ENCODE peak calls at places on chromosomes 12 and 14, in eight cellular contexts. C, E, Z, T, F, O, V and W are unnamed samples. For H3K36me3, the result is how much of the 10 kb centered on the place peaks cover.

GRCh38 chr12:100404769-100405407 is 48.0 kb downstream of the SLC17A8 start:
- DNase-seq in V (no peak), T (no peak), O (no peak), C (no peak), E (peak), F (peak), Z (peak), W (no peak)

GRCh38 chr12:117282490-117282889 is 78.9 kb downstream of the NOS1 start:
- DNase-seq in O (no peak), F (peak), V (no peak), T (no peak), Z (no peak), E (no peak), C (no peak), W (no peak)

GRCh38 chr14:38755036-38755435 is 348.0 kb downstream of the SEC23A start:
- DNase-seq in E (no peak), F (no peak), T (no peak), Z (no peak), V (no peak), O (no peak), C (no peak), W (no peak)

GRCh38 chr12:107884769-107885694 is 110.5 kb downstream of the ASCL4 start:
- DNase-seq in F (peak), Z (peak), T (no peak), V (peak), O (no peak), C (no peak), E (peak), W (peak)

GRCh38 chr14:92577321-92577742 is 63.8 kb downstream of the RIN3 start:
- DNase-seq in V (no peak), C (no peak), O (no peak), Z (no peak), F (no peak), E (no peak), T (no peak), W (no peak)

GRCh38 chr14:75025082-75025481 is 22.4 kb downstream of the EIF2B2 start:
- DNase-seq in V (no peak), E (peak), O (no peak), C (no peak), F (peak), Z (peak), T (no peak), W (no peak)

GRCh38 chr12:96155181-96155580 is 39.0 kb upstream of the ELK3 start:
- DNase-seq in T (no peak), E (no peak), Z (no peak), F (no peak), V (no peak), C (no peak), O (no peak), W (no peak)

GRCh38 chr12:64088431-64089349 is 133.4 kb downstream of the KICS2 start:
- DNase-seq in F (peak), O (no peak), V (peak), Z (peak), C (peak), T (peak), E (peak), W (no peak)

GRCh38 chr12:106138646-106139421 is at the start of gene NUAK1:
- DNase-seq in T (no peak), O (no peak), V (peak), C (peak), Z (peak), E (peak), F (peak), W (no peak)

GRCh38 chr12:53638057-53638456 is 11.9 kb upstream of the ATF7 start:
- DNase-seq in T (no peak), O (no peak), F (no peak), C (no peak), V (no peak), Z (no peak), E (no peak), W (no peak)

GRCh38 chr12:118900954-118901353 is 80.4 kb upstream of the SRRM4 start:
- DNase-seq in Z (no peak), O (no peak), T (no peak), F (no peak), V (no peak), E (no peak), C (no peak), W (no peak)

GRCh38 chr12:92503977-92504966 is 198.5 kb upstream of the PLEKHG7 start:
- DNase-seq in V (peak), F (no peak), E (peak), T (no peak), Z (peak), O (no peak), C (peak), W (no peak)

GRCh38 chr12:79934309-79935020 is 432 bp downstream of the PPP1R12A start:
- DNase-seq in O (peak), V (peak), F (no peak), T (no peak), E (peak), C (peak), Z (peak), W (no peak)

GRCh38 chr12:64825143-64826011 is 930 bp downstream of the TBC1D30 start:
- DNase-seq in T (no peak), Z (no peak), E (no peak), O (no peak), C (no peak), F (no peak), V (no peak), W (no peak)

GRCh38 chr14:106841701-106842100 is 1315.3 kb downstream of the TMEM121 start:
- DNase-seq in V (no peak), E (no peak), Z (no peak), O (no peak), C (no peak), T (peak), F (peak), W (no peak)

GRCh38 chr12:86660488-86661171 is 404.4 kb upstream of the MGAT4C start:
- DNase-seq in V (no peak), O (no peak), Z (no peak), E (peak), T (peak), C (no peak), F (peak), W (no peak)

GRCh38 chr14:55146425-55146824 is 17.4 kb downstream of the LGALS3 start:
- DNase-seq in C (no peak), O (no peak), F (no peak), Z (no peak), V (no peak), T (no peak), E (no peak), W (no peak)

GRCh38 chr14:55151601-55152000 is 22.5 kb downstream of the LGALS3 start:
- DNase-seq in O (no peak), E (no peak), Z (no peak), V (no peak), C (no peak), T (no peak), F (no peak), W (no peak)

GRCh38 chr14:55157080-55157479 is 28.0 kb downstream of the LGALS3 start:
- DNase-seq in Z (no peak), O (no peak), E (no peak), V (no peak), C (no peak), T (no peak), F (no peak), W (no peak)

GRCh38 chr14:55153951-55154350 is 24.9 kb downstream of the LGALS3 start:
- DNase-seq in T (no peak), E (no peak), Z (no peak), C (no peak), F (no peak), O (no peak), V (no peak), W (no peak)

DNA sequence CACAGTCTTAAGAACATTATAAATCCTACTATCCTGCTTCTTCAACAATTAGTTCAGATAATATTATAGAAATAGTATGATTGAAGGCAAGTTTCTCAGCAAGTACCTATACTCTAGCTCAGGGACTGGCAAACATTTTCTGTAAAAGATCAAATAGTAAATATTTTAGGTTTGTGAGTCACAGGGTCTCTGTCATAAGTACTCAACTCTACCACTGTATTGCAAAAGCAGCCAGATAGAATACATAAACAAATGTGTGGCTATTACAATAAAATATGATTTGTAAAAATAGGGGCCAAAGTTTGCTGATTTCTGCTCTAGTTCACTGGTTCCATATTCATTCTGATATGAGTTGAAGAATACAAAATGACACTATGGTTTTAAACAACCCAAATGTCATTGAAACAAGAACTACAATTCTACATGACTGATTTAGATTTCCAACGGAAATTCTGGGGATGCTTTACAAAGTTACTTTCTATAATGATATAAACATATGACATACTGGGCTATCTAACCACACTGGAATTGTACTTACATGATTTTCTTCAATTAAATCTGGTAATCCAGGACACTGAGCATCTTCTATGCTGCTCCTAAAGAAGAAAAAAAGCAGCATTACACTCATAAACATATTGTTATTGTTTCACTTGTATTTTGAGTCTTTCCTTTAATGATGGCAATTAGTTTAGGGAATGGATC is 23.2 kb downstream of the LGALS3 start:
- DNase-seq in V (no peak), O (no peak), T (no peak), Z (no peak), F (peak), E (peak), C (no peak), W (no peak)
- H3K36me3 ChIP-seq in V (under half), O (under half), T (under half), Z (under half), F (half or more), E (under half), C (under half), W (under half)

GRCh38 chr14:44279357-44279756 is 227.7 kb downstream of the FSCB start:
- DNase-seq in T (no peak), V (no peak), Z (no peak), E (no peak), C (no peak), F (no peak), O (no peak), W (no peak)
- H3K4me3 ChIP-seq in T (no peak), V (no peak), Z (no peak), E (no peak), C (no peak), F (no peak), O (no peak), W (no peak)

DNA sequence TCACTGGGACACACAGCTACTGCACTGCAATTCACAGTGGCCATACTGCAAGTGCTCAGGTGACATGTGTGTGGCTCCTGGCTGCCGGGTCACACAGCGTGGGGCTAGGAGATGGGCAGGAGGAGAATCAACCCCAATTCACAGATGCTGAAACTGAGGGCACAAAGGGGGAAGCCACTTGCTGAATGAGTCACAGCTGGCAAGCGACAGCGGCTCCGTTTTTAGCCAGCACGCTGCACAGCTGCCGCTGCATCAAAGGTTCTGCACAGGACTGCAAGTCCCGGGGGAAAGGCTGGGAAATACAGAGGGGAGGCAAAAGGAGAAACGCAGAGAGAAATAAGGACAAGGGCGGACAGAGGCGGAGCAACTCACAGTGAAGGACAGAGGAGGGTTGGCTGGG is 57.9 kb downstream of the KDM2B start:
- DNase-seq in O (no peak), V (no peak), T (no peak), C (no peak), Z (no peak), F (no peak), E (no peak), W (no peak)
- H3K36me3 ChIP-seq in O (under half), V (under half), T (under half), C (under half), Z (under half), F (under half), E (under half), W (under half)

GRCh38 chr12:46523446-46523845 is 150.9 kb upstream of the SLC38A2 start:
- DNase-seq in E (no peak), C (no peak), T (no peak), V (no peak), Z (no peak), F (peak), O (no peak), W (no peak)

GRCh38 chr12:46522141-46522540 is 149.6 kb upstream of the SLC38A2 start:
- DNase-seq in Z (no peak), V (no peak), E (no peak), C (no peak), T (no peak), O (no peak), F (no peak), W (no peak)

GRCh38 chr12:46526231-46526630 is 153.7 kb upstream of the SLC38A2 start:
- DNase-seq in V (no peak), E (no peak), Z (no peak), O (no peak), C (no peak), F (no peak), T (no peak), W (no peak)

GRCh38 chr12:46524778-46525177 is 152.2 kb upstream of the SLC38A2 start:
- DNase-seq in O (no peak), Z (peak), V (peak), C (peak), T (no peak), E (peak), F (no peak), W (no peak)

DNA sequence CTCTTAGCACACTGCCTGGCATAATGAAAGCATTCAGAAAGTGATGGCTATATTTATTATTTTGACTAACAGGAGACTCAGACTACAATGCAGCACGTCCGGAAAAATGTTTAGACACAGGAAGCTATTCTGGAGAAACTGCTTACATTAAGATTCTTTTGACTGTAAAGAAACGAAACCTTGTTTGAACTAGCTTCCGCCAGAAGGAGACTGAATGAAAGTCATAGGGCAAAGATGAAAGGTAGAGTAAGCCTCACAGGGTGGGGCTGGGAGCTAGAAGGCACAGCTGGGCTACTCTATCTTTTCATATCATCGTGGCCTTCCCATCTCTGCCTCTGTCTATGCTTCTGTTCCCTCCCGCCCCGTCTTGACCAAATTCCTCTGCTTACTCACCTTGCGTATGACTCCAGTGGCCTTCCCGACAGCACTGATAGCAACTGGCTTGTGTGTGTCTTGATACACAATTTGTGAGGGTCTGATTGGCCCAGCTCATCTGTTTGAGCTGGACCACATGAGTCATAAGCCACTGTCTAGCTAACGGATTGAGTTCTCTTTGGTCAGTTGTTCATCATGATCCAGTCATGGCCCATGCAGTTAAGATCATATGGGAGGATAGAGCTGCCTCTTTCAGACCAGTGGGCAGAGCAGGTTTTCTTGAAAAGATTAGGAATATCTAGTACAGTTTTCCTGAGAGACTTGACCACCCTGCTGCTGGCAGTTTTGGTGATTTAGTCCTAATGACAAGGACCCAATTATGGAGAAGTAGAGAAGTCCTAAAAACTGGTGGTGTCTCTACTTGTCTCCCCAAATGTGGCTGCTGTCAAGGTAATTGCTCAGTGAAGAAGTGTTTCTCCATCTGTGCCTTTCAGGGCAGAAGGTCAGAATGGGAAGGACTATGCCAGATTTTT is 151.5 kb upstream of the SLC38A2 start:
- DNase-seq in O (peak), Z (peak), E (peak), C (no peak), V (no peak), F (peak), T (no peak), W (peak)
- H3K4me3 ChIP-seq in O (peak), Z (no peak), E (peak), C (no peak), V (no peak), F (peak), T (no peak), W (peak)

GRCh38 chr14:64190974-64191502 is 103.1 kb downstream of the ESR2 start:
- DNase-seq in E (no peak), V (no peak), C (no peak), Z (no peak), F (no peak), T (no peak), O (no peak), W (no peak)

GRCh38 chr14:64184103-64184729 is 110.0 kb downstream of the ESR2 start:
- DNase-seq in T (no peak), E (no peak), Z (no peak), V (no peak), F (no peak), O (no peak), C (no peak), W (no peak)

GRCh38 chr14:64187331-64187730 is 106.8 kb downstream of the ESR2 start:
- DNase-seq in T (no peak), O (no peak), Z (no peak), E (no peak), F (no peak), V (no peak), C (no peak), W (no peak)

GRCh38 chr14:64186231-64187129 is 107.7 kb downstream of the ESR2 start:
- DNase-seq in T (no peak), E (no peak), F (no peak), C (no peak), Z (no peak), V (no peak), O (no peak), W (no peak)

DNA sequence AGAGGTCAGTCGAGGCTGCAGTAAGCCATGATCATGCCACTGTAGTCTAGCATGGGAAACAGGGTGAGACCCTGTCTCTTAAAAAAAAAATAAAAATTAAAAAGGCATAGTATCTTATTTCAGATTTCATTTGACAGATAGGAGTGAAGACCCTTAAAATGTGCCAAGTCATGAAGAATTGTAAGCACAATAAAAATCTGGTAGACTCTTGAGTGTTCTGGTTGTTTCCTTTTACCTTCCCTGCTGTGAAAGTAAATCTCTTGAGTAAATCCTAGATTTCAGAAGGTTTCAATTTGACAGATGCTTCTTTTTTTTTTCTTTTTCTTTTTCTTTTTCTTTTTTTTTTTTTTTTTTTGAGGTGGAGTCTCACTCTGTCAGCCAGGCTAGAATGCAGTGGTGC is 109.0 kb downstream of the ESR2 start:
- DNase-seq in T (no peak), O (no peak), E (no peak), Z (no peak), V (no peak), F (no peak), C (no peak), W (no peak)
- H3K36me3 ChIP-seq in T (under half), O (half or more), E (under half), Z (under half), V (under half), F (under half), C (under half), W (under half)